ENCODE peak calls at places on chromosome 5, in eight cellular contexts. One of them, this sample, is unnamed.

GRCh38 chr5:107778651-107779050 is 107.9 kb upstream of the EFNA5 start:
- DNase-seq in heart left ventricle: no peak
- DNase-seq in ovary: no peak
- DNase-seq in tibial nerve: no peak
- DNase-seq in Peyer's patch: no peak
- DNase-seq in HCT116: no peak
- DNase-seq in breast epithelium: no peak
- DNase-seq in body of pancreas: no peak
- DNase-seq in this sample: no peak

GRCh38 chr5:120413706-120414105 is 50.4 kb upstream of the PRR16 start:
- DNase-seq in heart left ventricle: no peak
- DNase-seq in ovary: no peak
- DNase-seq in tibial nerve: no peak
- DNase-seq in Peyer's patch: no peak
- DNase-seq in HCT116: no peak
- DNase-seq in breast epithelium: no peak
- DNase-seq in body of pancreas: no peak
- DNase-seq in this sample: no peak

GRCh38 chr5:95178046-95178651 is 106.7 kb downstream of the MCTP1 start:
- DNase-seq in heart left ventricle: no peak
- DNase-seq in ovary: no peak
- DNase-seq in tibial nerve: peak; percentile 22
- DNase-seq in Peyer's patch: no peak
- DNase-seq in HCT116: peak; percentile 29
- DNase-seq in breast epithelium: no peak
- DNase-seq in body of pancreas: no peak
- DNase-seq in this sample: no peak

GRCh38 chr5:113387844-113388243 is 46.9 kb downstream of the TSSK1B start:
- DNase-seq in heart left ventricle: no peak
- DNase-seq in ovary: no peak
- DNase-seq in tibial nerve: no peak
- DNase-seq in Peyer's patch: no peak
- DNase-seq in HCT116: no peak
- DNase-seq in breast epithelium: no peak
- DNase-seq in body of pancreas: no peak
- DNase-seq in this sample: no peak

GRCh38 chr5:66354407-66354806 is 210.3 kb downstream of the SREK1 start:
- DNase-seq in heart left ventricle: no peak
- DNase-seq in ovary: no peak
- DNase-seq in tibial nerve: no peak
- DNase-seq in Peyer's patch: no peak
- DNase-seq in HCT116: no peak
- DNase-seq in breast epithelium: no peak
- DNase-seq in body of pancreas: no peak
- DNase-seq in this sample: no peak

GRCh38 chr5:124748687-124749594 is 2.5 kb upstream of the ZNF608 start:
- DNase-seq in heart left ventricle: peak; percentile 80
- DNase-seq in ovary: peak; percentile 73
- DNase-seq in tibial nerve: peak; percentile 52
- DNase-seq in Peyer's patch: peak; percentile 91
- DNase-seq in HCT116: peak; percentile 92
- DNase-seq in breast epithelium: peak; percentile 72
- DNase-seq in body of pancreas: peak; percentile 91
- DNase-seq in this sample: peak; percentile 93

GRCh38 chr5:155460501-155460931 is 447.0 kb downstream of the KIF4B start:
- DNase-seq in heart left ventricle: no peak
- DNase-seq in ovary: no peak
- DNase-seq in tibial nerve: no peak
- DNase-seq in Peyer's patch: no peak
- DNase-seq in HCT116: no peak
- DNase-seq in breast epithelium: no peak
- DNase-seq in body of pancreas: no peak
- DNase-seq in this sample: no peak

GRCh38 chr5:73963021-73963420 is 337.0 kb downstream of the ARHGEF28 start:
- DNase-seq in heart left ventricle: no peak
- DNase-seq in ovary: no peak
- DNase-seq in tibial nerve: no peak
- DNase-seq in Peyer's patch: no peak
- DNase-seq in HCT116: no peak
- DNase-seq in breast epithelium: no peak
- DNase-seq in body of pancreas: peak; percentile 59
- DNase-seq in this sample: no peak

GRCh38 chr5:109326864-109327263 is 82.9 kb downstream of the PJA2 start:
- DNase-seq in heart left ventricle: no peak
- DNase-seq in ovary: no peak
- DNase-seq in tibial nerve: no peak
- DNase-seq in Peyer's patch: no peak
- DNase-seq in HCT116: no peak
- DNase-seq in breast epithelium: no peak
- DNase-seq in body of pancreas: no peak
- DNase-seq in this sample: no peak

GRCh38 chr5:179265529-179266290 is 79.6 kb downstream of the ADAMTS2 start:
- DNase-seq in heart left ventricle: peak; percentile 89
- DNase-seq in ovary: peak; percentile 96
- DNase-seq in tibial nerve: peak; percentile 92
- DNase-seq in Peyer's patch: peak; percentile 82
- DNase-seq in HCT116: no peak
- DNase-seq in breast epithelium: peak; percentile 72
- DNase-seq in body of pancreas: peak; percentile 76
- DNase-seq in this sample: peak; percentile 28

GRCh38 chr5:45484781-45485180 is 211.4 kb downstream of the HCN1 start:
- DNase-seq in heart left ventricle: no peak
- DNase-seq in ovary: no peak
- DNase-seq in tibial nerve: no peak
- DNase-seq in Peyer's patch: no peak
- DNase-seq in HCT116: no peak
- DNase-seq in breast epithelium: no peak
- DNase-seq in body of pancreas: no peak
- DNase-seq in this sample: no peak

GRCh38 chr5:174204914-174205313 is 159.4 kb downstream of the NSG2 start:
- DNase-seq in heart left ventricle: no peak
- DNase-seq in ovary: no peak
- DNase-seq in tibial nerve: no peak
- DNase-seq in Peyer's patch: no peak
- DNase-seq in HCT116: no peak
- DNase-seq in breast epithelium: no peak
- DNase-seq in body of pancreas: peak; percentile 77
- DNase-seq in this sample: no peak

GRCh38 chr5:109849478-109850088 is 159.9 kb downstream of the MAN2A1 start:
- DNase-seq in heart left ventricle: no peak
- DNase-seq in ovary: no peak
- DNase-seq in tibial nerve: no peak
- DNase-seq in Peyer's patch: no peak
- DNase-seq in HCT116: no peak
- DNase-seq in breast epithelium: no peak
- DNase-seq in body of pancreas: no peak
- DNase-seq in this sample: no peak

GRCh38 chr5:11298877-11299276 is 537.8 kb upstream of the DAP start:
- DNase-seq in heart left ventricle: no peak
- DNase-seq in ovary: no peak
- DNase-seq in tibial nerve: no peak
- DNase-seq in Peyer's patch: no peak
- DNase-seq in HCT116: no peak
- DNase-seq in breast epithelium: no peak
- DNase-seq in body of pancreas: no peak
- DNase-seq in this sample: no peak

GRCh38 chr5:91024727-91025126 is 358.4 kb downstream of the ARRDC3 start:
- DNase-seq in heart left ventricle: no peak
- DNase-seq in ovary: no peak
- DNase-seq in tibial nerve: no peak
- DNase-seq in Peyer's patch: no peak
- DNase-seq in HCT116: no peak
- DNase-seq in breast epithelium: no peak
- DNase-seq in body of pancreas: no peak
- DNase-seq in this sample: no peak

GRCh38 chr5:143585970-143586369 is 182.5 kb upstream of the NR3C1 start:
- DNase-seq in heart left ventricle: no peak
- DNase-seq in ovary: no peak
- DNase-seq in tibial nerve: no peak
- DNase-seq in Peyer's patch: no peak
- DNase-seq in HCT116: no peak
- DNase-seq in breast epithelium: no peak
- DNase-seq in body of pancreas: no peak
- DNase-seq in this sample: no peak
- TF ChIP-seq POLR2A in heart left ventricle: no peak
- TF ChIP-seq POLR2A in ovary: no peak
- TF ChIP-seq POLR2A in tibial nerve: no peak
- TF ChIP-seq POLR2A in Peyer's patch: no peak
- TF ChIP-seq POLR2A in HCT116: no peak
- TF ChIP-seq POLR2A in breast epithelium: no peak
- TF ChIP-seq POLR2A in body of pancreas: no peak
- TF ChIP-seq POLR2A in this sample: no peak

GRCh38 chr5:168795943-168796342 is 216.8 kb upstream of the PANK3 start:
- DNase-seq in heart left ventricle: no peak
- DNase-seq in ovary: no peak
- DNase-seq in tibial nerve: no peak
- DNase-seq in Peyer's patch: no peak
- DNase-seq in HCT116: no peak
- DNase-seq in breast epithelium: no peak
- DNase-seq in body of pancreas: no peak
- DNase-seq in this sample: no peak
- H3K27me3 ChIP-seq in heart left ventricle: no peaks in the 10 kb centered on the region
- H3K27me3 ChIP-seq in ovary: no peaks in the 10 kb centered on the region
- H3K27me3 ChIP-seq in tibial nerve: no peaks in the 10 kb centered on the region
- H3K27me3 ChIP-seq in Peyer's patch: no peaks in the 10 kb centered on the region
- H3K27me3 ChIP-seq in HCT116: peaks cover 91% of the 10 kb centered on the region
- H3K27me3 ChIP-seq in breast epithelium: no peaks in the 10 kb centered on the region
- H3K27me3 ChIP-seq in body of pancreas: no peaks in the 10 kb centered on the region
- H3K27me3 ChIP-seq in this sample: no peaks in the 10 kb centered on the region

GRCh38 chr5:9544502-9545300 is 1.2 kb downstream of the SEMA5A start:
- DNase-seq in heart left ventricle: peak; percentile 83
- DNase-seq in ovary: peak; percentile 88
- DNase-seq in tibial nerve: peak; percentile 76
- DNase-seq in Peyer's patch: peak; percentile 90
- DNase-seq in HCT116: no peak
- DNase-seq in breast epithelium: peak; percentile 87
- DNase-seq in body of pancreas: peak; percentile 85
- DNase-seq in this sample: peak; percentile 86
- TF ChIP-seq POLR2A in heart left ventricle: no peak
- TF ChIP-seq POLR2A in ovary: no peak
- TF ChIP-seq POLR2A in tibial nerve: no peak
- TF ChIP-seq POLR2A in Peyer's patch: no peak
- TF ChIP-seq POLR2A in HCT116: no peak
- TF ChIP-seq POLR2A in breast epithelium: no peak
- TF ChIP-seq POLR2A in body of pancreas: no peak
- TF ChIP-seq POLR2A in this sample: peak; percentile 49

GRCh38 chr5:37839441-37840035 is 303 bp downstream of the GDNF start:
- DNase-seq in heart left ventricle: peak; percentile 37
- DNase-seq in ovary: peak; percentile 75
- DNase-seq in tibial nerve: no peak
- DNase-seq in Peyer's patch: no peak
- DNase-seq in HCT116: no peak
- DNase-seq in breast epithelium: no peak
- DNase-seq in body of pancreas: peak; percentile 29
- DNase-seq in this sample: no peak

GRCh38 chr5:37842048-37842447 is 2.2 kb upstream of the GDNF start:
- DNase-seq in heart left ventricle: no peak
- DNase-seq in ovary: no peak
- DNase-seq in tibial nerve: no peak
- DNase-seq in Peyer's patch: no peak
- DNase-seq in HCT116: no peak
- DNase-seq in breast epithelium: no peak
- DNase-seq in body of pancreas: no peak
- DNase-seq in this sample: no peak

GRCh38 chr5:37841223-37841622 is 1.4 kb upstream of the GDNF start:
- DNase-seq in heart left ventricle: no peak
- DNase-seq in ovary: no peak
- DNase-seq in tibial nerve: no peak
- DNase-seq in Peyer's patch: no peak
- DNase-seq in HCT116: no peak
- DNase-seq in breast epithelium: no peak
- DNase-seq in body of pancreas: no peak
- DNase-seq in this sample: no peak

GRCh38 chr5:37838933-37839341 is 904 bp downstream of the GDNF start:
- DNase-seq in heart left ventricle: no peak
- DNase-seq in ovary: peak; percentile 38
- DNase-seq in tibial nerve: no peak
- DNase-seq in Peyer's patch: no peak
- DNase-seq in HCT116: no peak
- DNase-seq in breast epithelium: no peak
- DNase-seq in body of pancreas: no peak
- DNase-seq in this sample: no peak

GRCh38 chr5:37840036-37840909 is at the start of gene GDNF:
- DNase-seq in heart left ventricle: no peak
- DNase-seq in ovary: peak; percentile 66
- DNase-seq in tibial nerve: no peak
- DNase-seq in Peyer's patch: no peak
- DNase-seq in HCT116: no peak
- DNase-seq in breast epithelium: no peak
- DNase-seq in body of pancreas: peak; percentile 34
- DNase-seq in this sample: no peak
- H3K27me3 ChIP-seq in heart left ventricle: peaks cover 90% of the 10 kb centered on the region
- H3K27me3 ChIP-seq in ovary: no peaks in the 10 kb centered on the region
- H3K27me3 ChIP-seq in tibial nerve: peaks cover 94% of the 10 kb centered on the region
- H3K27me3 ChIP-seq in Peyer's patch: peaks cover 27% of the 10 kb centered on the region
- H3K27me3 ChIP-seq in HCT116: no peaks in the 10 kb centered on the region
- H3K27me3 ChIP-seq in breast epithelium: peaks cover 80% of the 10 kb centered on the region
- H3K27me3 ChIP-seq in body of pancreas: peaks cover 44% of the 10 kb centered on the region
- H3K27me3 ChIP-seq in this sample: peaks cover 7% of the 10 kb centered on the region

GRCh38 chr5:14143509-14143842 is 334 bp downstream of the TRIO start:
- DNase-seq in heart left ventricle: no peak
- DNase-seq in ovary: no peak
- DNase-seq in tibial nerve: no peak
- DNase-seq in Peyer's patch: no peak
- DNase-seq in HCT116: no peak
- DNase-seq in breast epithelium: no peak
- DNase-seq in body of pancreas: no peak
- DNase-seq in this sample: no peak

GRCh38 chr5:14142856-14143508 is at the start of gene TRIO:
- DNase-seq in heart left ventricle: peak; percentile 94
- DNase-seq in ovary: peak; percentile 97
- DNase-seq in tibial nerve: peak; percentile 83
- DNase-seq in Peyer's patch: peak; percentile 95
- DNase-seq in HCT116: peak; percentile 77
- DNase-seq in breast epithelium: peak; percentile 88
- DNase-seq in body of pancreas: peak; percentile 91
- DNase-seq in this sample: peak; percentile 93

GRCh38 chr5:14143843-14144585 is 872 bp downstream of the TRIO start:
- DNase-seq in heart left ventricle: peak; percentile 50
- DNase-seq in ovary: peak; percentile 73
- DNase-seq in tibial nerve: no peak
- DNase-seq in Peyer's patch: peak; percentile 72
- DNase-seq in HCT116: no peak
- DNase-seq in breast epithelium: no peak
- DNase-seq in body of pancreas: peak; percentile 41
- DNase-seq in this sample: no peak

GRCh38 chr5:14145356-14146334 is 2.5 kb downstream of the TRIO start:
- DNase-seq in heart left ventricle: no peak
- DNase-seq in ovary: no peak
- DNase-seq in tibial nerve: no peak
- DNase-seq in Peyer's patch: no peak
- DNase-seq in HCT116: no peak
- DNase-seq in breast epithelium: no peak
- DNase-seq in body of pancreas: no peak
- DNase-seq in this sample: no peak

GRCh38 chr5:14144586-14145355 is 1.6 kb downstream of the TRIO start:
- DNase-seq in heart left ventricle: peak; percentile 68
- DNase-seq in ovary: peak; percentile 76
- DNase-seq in tibial nerve: peak; percentile 18
- DNase-seq in Peyer's patch: peak; percentile 91
- DNase-seq in HCT116: peak; percentile 52
- DNase-seq in breast epithelium: peak; percentile 64
- DNase-seq in body of pancreas: peak; percentile 58
- DNase-seq in this sample: peak; percentile 80
- TF ChIP-seq POLR2A in heart left ventricle: no peak
- TF ChIP-seq POLR2A in ovary: peak; percentile 7
- TF ChIP-seq POLR2A in tibial nerve: no peak
- TF ChIP-seq POLR2A in Peyer's patch: peak; percentile 46
- TF ChIP-seq POLR2A in HCT116: no peak
- TF ChIP-seq POLR2A in breast epithelium: no peak
- TF ChIP-seq POLR2A in body of pancreas: peak; percentile 37
- TF ChIP-seq POLR2A in this sample: peak; percentile 64